ENCODE peak calls at places on chromosomes 5 and 9, in four cellular contexts. G is kidney tubule cell, Q is left kidney, X is upper lobe of right lung. C is an unnamed sample.

GRCh38 chr9:74413876-74414275 is 83.3 kb upstream of the RORB start:
- DNase-seq in G (no peak), Q (peak), X (no peak), C (peak)

GRCh38 chr9:132798817-132799790 is 79.0 kb downstream of the AK8 start:
- DNase-seq in G (no peak), Q (peak), X (peak), C (no peak)

GRCh38 chr9:109602987-109603386 is 104.9 kb upstream of the PTPN3 start:
- DNase-seq in G (peak), Q (no peak), X (no peak), C (peak)

GRCh38 chr5:109630109-109630508 is 59.6 kb upstream of the MAN2A1 start:
- DNase-seq in G (no peak), Q (no peak), X (no peak), C (no peak)

GRCh38 chr9:35909687-35910612 is 660 bp downstream of the SPAAR start:
- DNase-seq in G (no peak), Q (no peak), X (no peak), C (no peak)

GRCh38 chr5:76514254-76514653 is 108.9 kb downstream of the F2RL2 start:
- DNase-seq in G (no peak), Q (peak), X (no peak), C (no peak)

GRCh38 chr5:124745367-124746251 is 830 bp downstream of the ZNF608 start:
- DNase-seq in G (peak), Q (peak), X (no peak), C (peak)

GRCh38 chr9:92435263-92435662 is 11.0 kb upstream of the OMD start:
- DNase-seq in G (no peak), Q (no peak), X (no peak), C (no peak)

GRCh38 chr9:903886-904285 is 62.4 kb downstream of the DMRT1 start:
- DNase-seq in G (no peak), Q (no peak), X (no peak), C (no peak)

GRCh38 chr5:36450229-36451024 is 148.7 kb upstream of the RANBP3L start:
- DNase-seq in G (peak), Q (no peak), X (no peak), C (peak)

GRCh38 chr5:147998704-147999103 is 65.1 kb upstream of the SPINK5 start:
- DNase-seq in G (no peak), Q (no peak), X (no peak), C (no peak)

GRCh38 chr9:36499156-36499886 is 73.4 kb upstream of the MELK start:
- DNase-seq in G (no peak), Q (peak), X (no peak), C (no peak)

GRCh38 chr5:91910247-91910646 is 527.1 kb upstream of the ARRDC3 start:
- DNase-seq in G (no peak), Q (no peak), X (no peak), C (no peak)

GRCh38 chr9:136951541-136952353 is at the start of gene LCN12:
- DNase-seq in G (no peak), Q (peak), X (no peak), C (no peak)

GRCh38 chr5:6311568-6312501 is 66.5 kb downstream of the MED10 start:
- DNase-seq in G (no peak), Q (no peak), X (no peak), C (no peak)

GRCh38 chr5:145633474-145633873 is 201.7 kb downstream of the PRELID2 start:
- DNase-seq in G (no peak), Q (no peak), X (no peak), C (no peak)

C was measured in bronchial epithelial cell.